ENCODE peak calls at places on chromosomes 3 and 15, in five cellular contexts. B is ELR, H is GM23248, E is ELF-1, F is globus pallidus. P is an unnamed sample.

GRCh38 chr15:39786444-39787056 is 3.9 kb upstream of the FSIP1 start:
- DNase-seq in H (peak; percentile 81), F (peak; percentile 61), E (peak; percentile 66), B (peak; percentile 78), P (no peak)

GRCh38 chr3:183252973-183253363 is at the start of gene B3GNT5:
- DNase-seq in H (no peak), B (peak; percentile 42), E (peak; percentile 47), F (no peak), P (no peak)

GRCh38 chr3:33131328-33132018 is 17.7 kb downstream of the CRTAP start:
- DNase-seq in E (peak; percentile 87), B (peak; percentile 76), F (peak; percentile 76), H (peak; percentile 79), P (peak; percentile 35)

GRCh38 chr15:96119734-96120133 is 210.8 kb upstream of the NR2F2 start:
- DNase-seq in E (peak; percentile 30), B (no peak), H (no peak), F (no peak), P (no peak)

GRCh38 chr3:42613462-42613861 is 13.0 kb downstream of the NKTR start:
- DNase-seq in H (peak; percentile 38), E (no peak), F (no peak), B (peak; percentile 37), P (no peak)

GRCh38 chr15:48566669-48567068 is 78.8 kb downstream of the FBN1 start:
- DNase-seq in B (peak; percentile 48), F (no peak), E (no peak), H (no peak), P (no peak)

GRCh38 chr15:80404719-80405553 is 754 bp downstream of the ARNT2 start:
- DNase-seq in E (peak; percentile 26), B (peak; percentile 32), F (peak; percentile 84), H (no peak), P (no peak)

GRCh38 chr3:186025161-186025560 is 83.7 kb downstream of the ETV5 start:
- DNase-seq in B (peak; percentile 62), F (no peak), H (peak; percentile 89), E (no peak), P (no peak)

P was measured in memory B cell.